ENCODE peak calls at places on chromosomes 6 and 20, in six cellular contexts. One of them, this sample, is unnamed.

GRCh38 chr6:15500078-15500740 is 162.6 kb downstream of the DTNBP1 start:
- DNase-seq in H9: no peak
- DNase-seq in IMR-90: no peak
- DNase-seq in neuronal stem cell: no peak
- DNase-seq in mesenchymal stem cell: no peak
- DNase-seq in H1: no peak
- DNase-seq in this sample: no peak

GRCh38 chr20:16124491-16124890 is 448.8 kb downstream of the KIF16B start:
- DNase-seq in H9: no peak
- DNase-seq in IMR-90: no peak
- DNase-seq in neuronal stem cell: no peak
- DNase-seq in mesenchymal stem cell: no peak
- DNase-seq in H1: no peak
- DNase-seq in this sample: no peak

GRCh38 chr20:58584881-58585752 is 66.0 kb upstream of the STX16 start:
- DNase-seq in H9: no peak
- DNase-seq in IMR-90: peak; percentile 73
- DNase-seq in neuronal stem cell: no peak
- DNase-seq in mesenchymal stem cell: peak; percentile 75
- DNase-seq in H1: no peak
- DNase-seq in this sample: peak; percentile 26

GRCh38 chr6:113299526-113299925 is 557.6 kb upstream of the MARCKS start:
- DNase-seq in H9: no peak
- DNase-seq in IMR-90: peak; percentile 41
- DNase-seq in neuronal stem cell: no peak
- DNase-seq in mesenchymal stem cell: no peak
- DNase-seq in H1: no peak
- DNase-seq in this sample: no peak

GRCh38 chr6:127436578-127437110 is 22.5 kb downstream of the KIAA0408 start:
- DNase-seq in H9: no peak
- DNase-seq in IMR-90: no peak
- DNase-seq in neuronal stem cell: no peak
- DNase-seq in mesenchymal stem cell: no peak
- DNase-seq in H1: no peak
- DNase-seq in this sample: no peak

GRCh38 chr6:64085126-64085525 is 449.5 kb downstream of the PHF3 start:
- DNase-seq in H9: no peak
- DNase-seq in IMR-90: no peak
- DNase-seq in neuronal stem cell: no peak
- DNase-seq in mesenchymal stem cell: no peak
- DNase-seq in H1: no peak
- DNase-seq in this sample: no peak

GRCh38 chr6:158021814-158022748 is 40.4 kb downstream of the SYNJ2 start:
- DNase-seq in H9: no peak
- DNase-seq in IMR-90: no peak
- DNase-seq in neuronal stem cell: no peak
- DNase-seq in mesenchymal stem cell: no peak
- DNase-seq in H1: no peak
- DNase-seq in this sample: no peak

GRCh38 chr20:45433316-45433715 is 17.4 kb downstream of the PIGT start:
- DNase-seq in H9: no peak
- DNase-seq in IMR-90: peak; percentile 75
- DNase-seq in neuronal stem cell: no peak
- DNase-seq in mesenchymal stem cell: peak; percentile 8
- DNase-seq in H1: no peak
- DNase-seq in this sample: peak; percentile 45

GRCh38 chr6:28648878-28649375 is 123.2 kb downstream of the GPX5 start:
- DNase-seq in H9: no peak
- DNase-seq in IMR-90: no peak
- DNase-seq in neuronal stem cell: no peak
- DNase-seq in mesenchymal stem cell: no peak
- DNase-seq in H1: no peak
- DNase-seq in this sample: no peak

GRCh38 chr20:62742550-62742949 is 33.9 kb downstream of the NTSR1 start:
- DNase-seq in H9: no peak
- DNase-seq in IMR-90: no peak
- DNase-seq in neuronal stem cell: no peak
- DNase-seq in mesenchymal stem cell: no peak
- DNase-seq in H1: no peak
- DNase-seq in this sample: no peak

GRCh38 chr6:169416249-169416648 is 162.6 kb upstream of the THBS2 start:
- DNase-seq in H9: no peak
- DNase-seq in IMR-90: no peak
- DNase-seq in neuronal stem cell: no peak
- DNase-seq in mesenchymal stem cell: no peak
- DNase-seq in H1: no peak
- DNase-seq in this sample: no peak

GRCh38 chr6:12490904-12491571 is 200.9 kb downstream of the EDN1 start:
- DNase-seq in H9: no peak
- DNase-seq in IMR-90: peak; percentile 93
- DNase-seq in neuronal stem cell: no peak
- DNase-seq in mesenchymal stem cell: peak; percentile 91
- DNase-seq in H1: no peak
- DNase-seq in this sample: no peak

GRCh38 chr6:157724960-157725741 is 97.9 kb upstream of the SNX9 start:
- DNase-seq in H9: no peak
- DNase-seq in IMR-90: no peak
- DNase-seq in neuronal stem cell: no peak
- DNase-seq in mesenchymal stem cell: no peak
- DNase-seq in H1: no peak
- DNase-seq in this sample: no peak

GRCh38 chr20:3068986-3069900 is 2.2 kb upstream of the OXT start:
- DNase-seq in H9: peak; percentile 57
- DNase-seq in IMR-90: peak; percentile 36
- DNase-seq in neuronal stem cell: no peak
- DNase-seq in mesenchymal stem cell: no peak
- DNase-seq in H1: no peak
- DNase-seq in this sample: no peak

GRCh38 chr20:60057123-60057865 is 99.1 kb downstream of the CDH26 start:
- DNase-seq in H9: peak; percentile 83
- DNase-seq in IMR-90: peak; percentile 65
- DNase-seq in neuronal stem cell: peak; percentile 66
- DNase-seq in mesenchymal stem cell: peak; percentile 68
- DNase-seq in H1: peak; percentile 44
- DNase-seq in this sample: peak; percentile 89

GRCh38 chr6:85252085-85252484 is 197.8 kb upstream of the NT5E start:
- DNase-seq in H9: no peak
- DNase-seq in IMR-90: no peak
- DNase-seq in neuronal stem cell: no peak
- DNase-seq in mesenchymal stem cell: no peak
- DNase-seq in H1: no peak
- DNase-seq in this sample: no peak

GRCh38 chr6:5422321-5422915 is 161.1 kb downstream of the FARS2 start:
- DNase-seq in H9: peak; percentile 71
- DNase-seq in IMR-90: peak; percentile 62
- DNase-seq in neuronal stem cell: no peak
- DNase-seq in mesenchymal stem cell: peak; percentile 47
- DNase-seq in H1: peak; percentile 38
- DNase-seq in this sample: peak; percentile 72

GRCh38 chr6:44258921-44259320 is 1.6 kb upstream of the SLC35B2 start:
- DNase-seq in H9: no peak
- DNase-seq in IMR-90: no peak
- DNase-seq in neuronal stem cell: no peak
- DNase-seq in mesenchymal stem cell: no peak
- DNase-seq in H1: no peak
- DNase-seq in this sample: no peak

GRCh38 chr6:154874684-154875594 is 120.2 kb upstream of the TIAM2 start:
- DNase-seq in H9: peak; percentile 30
- DNase-seq in IMR-90: no peak
- DNase-seq in neuronal stem cell: no peak
- DNase-seq in mesenchymal stem cell: no peak
- DNase-seq in H1: no peak
- DNase-seq in this sample: peak; percentile 64

GRCh38 chr20:48623176-48623905 is 204.5 kb downstream of the PREX1 start:
- DNase-seq in H9: no peak
- DNase-seq in IMR-90: no peak
- DNase-seq in neuronal stem cell: no peak
- DNase-seq in mesenchymal stem cell: no peak
- DNase-seq in H1: no peak
- DNase-seq in this sample: peak; percentile 47

GRCh38 chr20:48622421-48622820 is 205.4 kb downstream of the PREX1 start:
- DNase-seq in H9: no peak
- DNase-seq in IMR-90: no peak
- DNase-seq in neuronal stem cell: no peak
- DNase-seq in mesenchymal stem cell: no peak
- DNase-seq in H1: no peak
- DNase-seq in this sample: no peak

GRCh38 chr20:48624315-48625020 is 203.3 kb downstream of the PREX1 start:
- DNase-seq in H9: no peak
- DNase-seq in IMR-90: no peak
- DNase-seq in neuronal stem cell: no peak
- DNase-seq in mesenchymal stem cell: no peak
- DNase-seq in H1: no peak
- DNase-seq in this sample: no peak

GRCh38 chr20:48625136-48625900 is 202.5 kb downstream of the PREX1 start:
- DNase-seq in H9: no peak
- DNase-seq in IMR-90: no peak
- DNase-seq in neuronal stem cell: no peak
- DNase-seq in mesenchymal stem cell: no peak
- DNase-seq in H1: no peak
- DNase-seq in this sample: no peak

GRCh38 chr20:48623906-48624265 is 203.9 kb downstream of the PREX1 start:
- DNase-seq in H9: no peak
- DNase-seq in IMR-90: no peak
- DNase-seq in neuronal stem cell: no peak
- DNase-seq in mesenchymal stem cell: no peak
- DNase-seq in H1: no peak
- DNase-seq in this sample: no peak
- H2BK15ac ChIP-seq in H9: no peak overlapping the region
- H2BK15ac ChIP-seq in IMR-90: no peak overlapping the region
- H2BK15ac ChIP-seq in neuronal stem cell: no peak overlapping the region
- H2BK15ac ChIP-seq in mesenchymal stem cell: no peak overlapping the region
- H2BK15ac ChIP-seq in H1: no peak overlapping the region
- H2BK15ac ChIP-seq in this sample: no peak overlapping the region

DNA sequence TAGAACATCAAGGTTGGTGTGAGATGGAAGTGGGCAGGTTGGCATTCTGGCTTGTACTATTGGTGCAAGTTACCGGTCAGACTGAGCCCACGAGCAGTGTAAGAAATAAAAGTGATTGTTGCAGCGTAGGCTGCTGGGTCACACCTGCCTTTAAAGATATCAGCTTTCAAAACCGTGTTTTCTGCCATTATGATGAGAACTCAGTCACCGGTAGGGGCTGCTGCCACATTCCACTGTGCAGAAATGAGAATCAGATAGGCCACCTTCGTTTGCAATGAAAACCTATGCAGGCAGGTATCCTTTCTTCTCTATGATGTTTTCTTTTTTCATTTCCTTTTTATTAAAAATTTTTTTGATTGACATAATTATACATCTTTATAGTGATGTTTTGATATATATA is 168.5 kb downstream of the MYLK4 start:
- DNase-seq in H9: no peak
- DNase-seq in IMR-90: no peak
- DNase-seq in neuronal stem cell: no peak
- DNase-seq in mesenchymal stem cell: no peak
- DNase-seq in H1: no peak
- DNase-seq in this sample: no peak
- H2BK15ac ChIP-seq in H9: no peak overlapping the region
- H2BK15ac ChIP-seq in IMR-90: no peak overlapping the region
- H2BK15ac ChIP-seq in neuronal stem cell: no peak overlapping the region
- H2BK15ac ChIP-seq in mesenchymal stem cell: no peak overlapping the region
- H2BK15ac ChIP-seq in H1: no peak overlapping the region
- H2BK15ac ChIP-seq in this sample: no peak overlapping the region

DNA sequence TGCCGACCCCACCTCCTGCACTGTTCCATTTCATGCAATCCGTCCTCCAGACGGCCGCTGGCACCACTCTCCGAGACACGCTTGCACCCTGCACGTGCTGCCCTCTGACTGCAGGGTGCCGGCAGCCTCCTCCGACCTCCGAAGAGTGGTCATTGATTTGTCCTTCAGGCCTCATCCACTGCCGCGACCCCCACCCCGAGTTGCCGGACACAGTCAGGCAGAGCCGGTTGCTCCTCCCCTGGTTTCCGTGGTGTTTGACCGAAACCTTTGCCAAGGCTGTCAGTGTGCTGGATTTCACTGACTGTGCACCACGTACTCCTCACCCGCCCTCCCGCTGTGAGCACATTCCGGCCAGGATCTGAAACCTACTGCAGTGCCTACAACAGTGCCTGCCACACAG is 156.4 kb upstream of the PDE10A start:
- DNase-seq in H9: no peak
- DNase-seq in IMR-90: no peak
- DNase-seq in neuronal stem cell: no peak
- DNase-seq in mesenchymal stem cell: no peak
- DNase-seq in H1: no peak
- DNase-seq in this sample: peak; percentile 31
- H2BK15ac ChIP-seq in H9: no peak overlapping the region
- H2BK15ac ChIP-seq in IMR-90: no peak overlapping the region
- H2BK15ac ChIP-seq in neuronal stem cell: no peak overlapping the region
- H2BK15ac ChIP-seq in mesenchymal stem cell: no peak overlapping the region
- H2BK15ac ChIP-seq in H1: no peak overlapping the region
- H2BK15ac ChIP-seq in this sample: no peak overlapping the region

GRCh38 chr6:31771992-31772358 is 5.2 kb downstream of the VWA7 start:
- DNase-seq in H9: no peak
- DNase-seq in IMR-90: peak; percentile 53
- DNase-seq in neuronal stem cell: no peak
- DNase-seq in mesenchymal stem cell: no peak
- DNase-seq in H1: no peak
- DNase-seq in this sample: no peak
- H2BK15ac ChIP-seq in H9: no peak overlapping the region
- H2BK15ac ChIP-seq in IMR-90: no peak overlapping the region
- H2BK15ac ChIP-seq in neuronal stem cell: no peak overlapping the region
- H2BK15ac ChIP-seq in mesenchymal stem cell: peak overlapping the region; percentile 18
- H2BK15ac ChIP-seq in H1: no peak overlapping the region
- H2BK15ac ChIP-seq in this sample: no peak overlapping the region

DNA sequence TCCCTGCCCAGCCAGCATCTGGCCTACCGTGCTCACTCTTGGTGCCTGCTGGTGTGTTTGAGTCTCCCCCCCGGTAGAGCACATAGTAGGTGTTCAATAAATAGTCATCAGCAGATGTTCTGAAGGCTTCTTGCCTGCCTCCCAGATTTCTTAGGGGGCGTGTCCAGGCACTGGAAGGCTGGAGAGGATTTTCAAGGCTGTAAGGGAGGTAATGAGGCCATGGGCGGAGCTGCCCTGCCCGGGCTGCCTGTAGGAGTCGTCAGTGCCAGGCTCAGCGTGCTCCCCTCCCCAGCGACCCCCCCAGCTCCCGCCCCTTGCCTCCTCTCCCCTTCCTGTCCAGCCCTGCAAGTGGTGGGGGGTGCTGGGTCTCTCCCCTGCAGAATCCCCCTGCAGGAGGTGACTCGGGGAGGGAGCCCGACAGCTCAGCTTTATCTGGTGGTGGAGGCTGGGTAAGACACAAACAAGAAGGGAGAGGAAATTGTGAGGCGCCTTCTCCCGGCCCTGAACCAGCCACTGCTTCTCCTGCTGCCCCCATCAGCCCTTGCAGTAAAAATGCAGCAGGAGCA is 55.9 kb downstream of the BCAS4 start:
- DNase-seq in H9: peak; percentile 77
- DNase-seq in IMR-90: no peak
- DNase-seq in neuronal stem cell: no peak
- DNase-seq in mesenchymal stem cell: no peak
- DNase-seq in H1: peak; percentile 38
- DNase-seq in this sample: peak; percentile 79
- H2BK15ac ChIP-seq in H9: no peak overlapping the region
- H2BK15ac ChIP-seq in IMR-90: no peak overlapping the region
- H2BK15ac ChIP-seq in neuronal stem cell: no peak overlapping the region
- H2BK15ac ChIP-seq in mesenchymal stem cell: no peak overlapping the region
- H2BK15ac ChIP-seq in H1: no peak overlapping the region
- H2BK15ac ChIP-seq in this sample: no peak overlapping the region